ENCODE peak calls at places on chromosomes 5 and 9, in seven cellular contexts. L, K, W, C, M, G and N are unnamed samples.

GRCh38 chr9:70602364-70603019 is 188.0 kb upstream of the KLF9 start:
- DNase-seq in L (peak), W (peak), C (peak), G (peak), K (peak), M (peak), N (peak)

GRCh38 chr9:93657331-93658111 is 81.1 kb downstream of the PHF2 start:
- DNase-seq in G (no peak), L (no peak), M (no peak), K (no peak), C (peak), W (no peak), N (no peak)

GRCh38 chr9:38107811-38108304 is 38.8 kb upstream of the SHB start:
- DNase-seq in G (no peak), C (no peak), L (no peak), M (no peak), K (peak), W (no peak), N (no peak)

GRCh38 chr5:123089971-123090640 is 1.1 kb downstream of the PRDM6 start:
- DNase-seq in M (peak), C (no peak), G (no peak), L (peak), K (no peak), W (peak), N (no peak)

GRCh38 chr5:119022017-119022745 is 33.8 kb upstream of the DTWD2 start:
- DNase-seq in K (peak), W (peak), C (no peak), L (peak), G (peak), M (peak), N (peak)

GRCh38 chr9:137311171-137311970 is 9.3 kb upstream of the NRARP start:
- DNase-seq in M (peak), G (no peak), K (peak), L (peak), W (no peak), C (peak), N (peak)

GRCh38 chr5:60810438-60811085 is 33.5 kb downstream of the ELOVL7 start:
- DNase-seq in G (peak), M (peak), W (peak), K (peak), L (peak), C (no peak), N (peak)

GRCh38 chr5:174680901-174681565 is 43.3 kb upstream of the MSX2 start:
- DNase-seq in G (no peak), C (no peak), L (no peak), K (no peak), M (no peak), W (no peak), N (no peak)

GRCh38 chr9:74025402-74025894 is 471.7 kb upstream of the RORB start:
- DNase-seq in K (peak), G (peak), M (peak), L (peak), C (no peak), W (peak), N (peak)

GRCh38 chr5:143860211-143860610 is 48.2 kb downstream of the HMHB1 start:
- DNase-seq in M (no peak), L (no peak), G (no peak), W (no peak), C (no peak), K (no peak), N (no peak)

GRCh38 chr5:76363385-76364261 is 39.5 kb upstream of the IQGAP2 start:
- DNase-seq in L (no peak), C (peak), K (no peak), M (peak), G (no peak), W (no peak), N (peak)

GRCh38 chr5:56612353-56612752 is 203.0 kb upstream of the MAP3K1 start:
- DNase-seq in C (no peak), G (no peak), M (no peak), W (no peak), K (no peak), L (no peak), N (no peak)

GRCh38 chr5:95446009-95446408 is 54.8 kb downstream of the FAM81B start:
- DNase-seq in M (peak), K (peak), W (peak), G (peak), L (no peak), C (no peak), N (peak)

GRCh38 chr9:111484564-111484878 is 338 bp upstream of the ECPAS start:
- DNase-seq in C (no peak), K (no peak), W (no peak), G (no peak), L (no peak), M (no peak), N (no peak)

GRCh38 chr9:111481885-111482636 is 2.1 kb downstream of the ECPAS start:
- DNase-seq in L (peak), G (peak), M (peak), C (no peak), K (no peak), W (peak), N (peak)

GRCh38 chr9:111483419-111483861 is 743 bp downstream of the ECPAS start:
- DNase-seq in W (peak), C (no peak), G (peak), M (peak), K (no peak), L (no peak), N (no peak)

GRCh38 chr9:111482656-111483418 is 1.3 kb downstream of the ECPAS start:
- DNase-seq in C (peak), M (peak), K (peak), L (peak), W (peak), G (peak), N (peak)

DNA sequence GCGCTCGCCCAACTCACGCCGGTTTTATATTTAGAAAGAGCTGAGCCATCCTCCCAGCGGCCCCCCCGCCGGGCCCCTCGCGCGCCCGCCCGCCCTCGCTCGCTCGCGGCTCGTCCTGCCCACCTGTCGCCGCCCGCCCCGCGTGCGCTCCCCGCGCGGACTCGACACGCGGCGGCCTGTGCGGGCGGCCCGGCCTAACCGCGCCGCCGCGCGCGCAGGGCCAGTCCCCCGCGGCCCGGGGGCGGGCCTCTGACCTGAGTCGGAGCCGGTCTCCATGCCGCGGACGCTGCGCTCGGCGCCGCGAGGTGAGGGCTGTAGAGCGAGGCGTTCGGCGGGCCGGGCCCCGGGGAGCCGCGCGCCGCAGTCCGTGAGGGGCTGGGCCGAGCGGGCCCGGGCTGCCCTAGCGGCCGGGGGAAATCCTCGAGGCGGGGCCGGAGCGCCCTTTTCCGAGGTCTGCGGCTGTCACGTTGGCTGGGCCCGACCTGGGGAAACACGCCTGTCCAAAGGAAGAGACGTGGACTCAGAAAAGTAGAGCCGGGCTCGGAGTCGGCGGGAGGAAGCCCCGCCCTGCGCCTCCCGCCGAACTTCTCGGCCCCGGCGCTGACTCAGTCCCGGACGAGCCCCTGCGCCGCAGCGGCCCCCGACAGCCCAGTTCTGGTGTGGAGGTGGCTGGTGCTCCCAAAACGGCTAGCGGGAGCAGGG is at the start of gene ECPAS:
- DNase-seq in L (peak), W (peak), M (peak), G (peak), C (peak), K (peak), N (peak)
- TF ChIP-seq CTCF in L (no peak), W (no peak), M (no peak), G (no peak), C (no peak), K (no peak), N (no peak)

DNA sequence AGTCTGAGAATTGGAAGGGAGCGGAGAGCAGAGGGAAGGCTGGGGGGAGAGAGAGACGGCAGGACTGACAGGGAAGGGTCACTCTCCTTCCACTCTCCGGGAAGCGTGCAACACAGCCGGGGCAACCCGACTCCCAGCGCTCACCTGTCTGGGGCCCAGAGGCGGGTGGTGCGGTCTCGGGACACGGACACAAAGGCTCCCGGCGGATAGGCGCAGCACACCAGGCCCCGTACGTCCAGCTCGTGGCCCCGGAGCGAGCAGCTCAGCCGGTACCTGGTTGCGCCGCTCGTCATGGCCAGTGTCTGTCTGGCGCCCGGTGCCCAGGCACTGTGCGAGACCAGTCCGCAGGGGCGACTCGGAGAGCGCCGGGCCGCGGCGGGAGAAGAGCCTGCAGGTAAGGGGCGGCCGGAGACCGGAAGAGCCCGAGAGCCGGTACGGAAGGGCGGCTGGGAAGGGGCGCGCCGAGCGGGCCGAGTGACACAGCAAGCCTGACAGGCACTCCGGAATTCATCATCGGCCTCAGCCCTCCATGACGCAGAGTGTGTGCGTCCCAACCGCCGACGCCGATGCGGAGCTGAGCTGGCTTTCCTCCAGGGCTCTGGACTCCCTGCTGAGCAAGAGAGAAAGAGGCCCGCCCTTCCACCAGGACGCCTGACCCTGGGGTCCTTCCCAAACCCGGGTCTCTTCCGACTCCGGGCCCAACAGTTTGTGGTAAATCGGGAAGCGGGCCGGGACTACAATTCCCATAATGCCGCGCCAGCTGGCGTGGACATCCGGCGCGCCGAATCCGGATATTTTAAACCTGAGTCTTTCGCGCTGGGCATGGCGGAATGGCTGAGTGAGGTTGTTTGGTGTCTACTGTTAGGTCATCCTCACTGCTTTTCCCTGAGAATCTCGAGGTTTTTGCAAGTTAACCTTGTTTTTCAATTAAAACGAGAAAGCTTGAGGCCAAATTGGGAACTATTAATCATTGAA is at the start of gene PLAA:
- DNase-seq in K (peak), G (peak), C (peak), M (peak), L (peak), W (peak), N (peak)
- TF ChIP-seq CTCF in K (no peak), G (no peak), C (peak), M (peak), L (no peak), W (no peak), N (peak)

GRCh38 chr5:71663570-71663969 is 55.5 kb upstream of the CARTPT start:
- DNase-seq in K (no peak), L (no peak), W (no peak), G (no peak), C (no peak), M (no peak), N (no peak)
- TF ChIP-seq CTCF in K (no peak), L (no peak), W (no peak), G (no peak), C (no peak), M (no peak), N (no peak)

DNA sequence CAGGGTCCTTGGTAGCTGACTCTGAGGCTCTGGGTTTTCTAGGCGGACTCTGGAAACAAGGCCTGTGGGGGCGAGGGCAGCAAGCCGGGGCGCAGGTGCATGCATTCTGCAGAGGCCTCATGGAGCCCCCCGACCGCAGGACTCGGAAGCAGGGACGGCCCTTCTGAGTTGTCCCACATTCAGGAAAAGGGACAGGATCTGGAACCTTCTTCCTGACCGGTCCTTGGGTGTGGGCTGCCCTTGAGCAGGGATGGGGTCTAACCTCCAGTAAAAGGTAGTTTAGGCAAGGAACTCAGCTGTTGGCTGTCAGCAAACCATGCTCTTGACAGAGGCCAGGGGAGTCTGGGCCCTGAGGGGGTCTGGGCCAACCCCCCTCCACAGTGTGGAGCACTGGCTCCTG is 7.4 kb upstream of the COL5A1 start:
- DNase-seq in M (no peak), W (no peak), K (no peak), L (no peak), G (no peak), C (peak), N (no peak)
- TF ChIP-seq CTCF in M (no peak), W (no peak), K (no peak), L (no peak), G (no peak), C (no peak), N (no peak)

DNA sequence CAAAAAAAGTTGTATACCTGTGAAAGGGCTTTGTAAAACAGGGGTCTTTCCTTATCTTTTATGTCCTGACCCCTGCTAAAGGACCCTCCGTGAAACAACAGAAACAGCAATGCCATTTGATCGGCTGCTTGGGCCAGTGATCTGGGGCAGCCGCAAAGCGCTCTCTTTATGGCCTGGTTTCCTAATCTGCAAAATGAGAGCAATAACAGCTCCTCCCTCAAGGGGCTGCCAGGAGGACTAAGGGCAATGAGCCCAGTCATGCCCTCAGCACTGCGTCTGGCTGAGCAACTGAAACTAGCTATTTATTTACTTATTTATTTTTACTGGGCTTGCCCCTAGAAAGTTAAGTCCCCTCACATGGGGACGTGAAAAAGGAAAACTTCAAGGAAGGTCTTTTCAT is 18.3 kb downstream of the CMBL start:
- DNase-seq in K (no peak), M (no peak), G (no peak), L (no peak), C (peak), W (peak), N (no peak)
- TF ChIP-seq CTCF in K (no peak), M (no peak), G (no peak), L (no peak), C (no peak), W (no peak), N (no peak)

DNA sequence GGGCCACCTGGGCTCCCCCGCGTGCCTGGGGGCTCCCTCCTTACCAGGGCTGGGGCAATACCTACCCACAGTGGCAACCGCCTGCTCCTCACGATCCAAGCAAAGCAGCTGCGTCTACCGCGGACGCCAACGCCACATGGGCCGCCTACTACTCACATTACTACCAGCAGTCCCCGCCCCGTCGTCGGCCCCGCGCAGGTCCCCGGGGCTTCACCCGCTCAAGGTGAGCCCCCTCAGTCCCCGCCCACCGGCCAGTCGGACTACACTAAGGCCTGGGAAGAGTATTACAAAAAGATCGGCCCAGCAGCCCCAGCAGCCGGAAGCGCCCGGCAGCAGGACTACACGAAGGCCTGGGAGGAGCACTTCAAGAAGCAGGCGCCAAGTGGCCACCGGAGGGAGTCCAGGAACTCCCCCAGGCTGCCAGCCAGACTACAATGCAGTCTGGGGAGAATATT is 106.0 kb upstream of the MTAP start:
- DNase-seq in K (no peak), W (no peak), L (peak), G (peak), C (no peak), M (no peak), N (no peak)
- TF ChIP-seq CTCF in K (no peak), W (no peak), L (no peak), G (no peak), C (no peak), M (no peak), N (peak)

DNA sequence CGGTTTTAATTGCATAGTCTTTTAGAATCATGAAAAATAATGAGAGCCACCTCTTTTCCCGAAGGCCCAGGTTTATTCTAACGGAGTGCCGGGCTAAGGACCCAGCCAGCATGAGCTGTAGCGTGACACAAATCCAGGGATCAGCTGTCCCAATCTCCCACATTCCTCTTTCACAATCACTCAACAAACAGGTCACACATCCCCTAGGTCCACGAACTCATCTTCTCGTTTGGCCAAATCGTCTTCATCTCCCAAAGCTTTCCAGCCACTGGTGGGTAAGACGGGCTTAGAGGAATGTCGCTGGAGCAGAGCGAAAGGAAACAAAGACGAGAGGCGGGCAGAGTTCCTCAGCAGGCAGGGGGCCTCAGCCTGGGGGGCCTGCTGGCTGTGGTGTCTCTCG is 55.5 kb upstream of the GOLPH3 start:
- DNase-seq in G (no peak), M (no peak), W (no peak), L (no peak), K (no peak), C (peak), N (no peak)
- TF ChIP-seq CTCF in G (no peak), M (no peak), W (no peak), L (no peak), K (no peak), C (no peak), N (no peak)

GRCh38 chr5:74766348-74766886 is 500 bp downstream of the GFM2 start:
- DNase-seq in M (peak), L (peak), G (peak), K (peak), C (no peak), W (no peak), N (peak)
- TF ChIP-seq CTCF in M (peak), L (peak), G (peak), K (peak), C (peak), W (no peak), N (peak)

DNA sequence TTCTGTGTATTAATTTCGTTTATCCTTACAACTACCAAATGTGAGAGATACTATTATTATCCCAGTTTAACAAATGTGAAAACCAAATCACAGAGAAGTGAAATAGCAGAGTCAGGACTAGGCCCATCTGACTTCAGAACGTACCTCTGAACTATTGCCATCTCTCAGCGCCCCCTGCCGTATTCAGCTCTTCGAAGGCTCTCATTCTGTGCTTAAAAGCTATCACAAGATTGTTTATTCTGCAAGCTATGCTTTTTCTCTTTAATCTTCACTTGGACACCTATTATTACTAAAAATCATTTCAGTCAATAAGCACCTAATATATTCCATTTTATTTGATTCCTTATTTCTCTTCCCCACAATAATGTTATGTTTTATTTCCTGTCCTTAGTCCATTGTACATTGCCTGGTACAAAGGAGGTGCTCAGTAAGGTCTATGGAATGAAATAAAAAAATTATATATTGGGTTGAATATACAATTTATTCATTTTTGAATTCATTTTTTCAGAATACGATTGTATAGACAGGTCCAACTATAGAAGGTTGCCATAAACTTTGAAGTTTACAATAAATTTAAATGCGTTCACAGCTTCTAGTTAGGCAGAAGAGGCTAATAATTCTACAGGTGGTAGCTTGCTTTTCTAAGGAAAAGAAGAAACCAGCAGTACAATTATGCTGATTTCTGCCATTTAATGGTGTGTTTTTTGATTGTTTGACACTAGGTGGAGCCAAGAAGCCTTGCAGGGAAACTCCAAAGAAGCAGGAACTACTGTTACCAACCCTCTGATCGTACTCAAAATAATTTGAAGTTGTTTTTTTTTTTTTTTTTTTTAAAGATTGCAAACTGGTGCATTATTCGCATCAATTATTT is 202.2 kb upstream of the DMRTA1 start:
- DNase-seq in G (peak), K (peak), M (peak), W (peak), L (peak), C (no peak), N (peak)
- TF ChIP-seq CTCF in G (peak), K (peak), M (peak), W (peak), L (peak), C (peak), N (peak)

DNA sequence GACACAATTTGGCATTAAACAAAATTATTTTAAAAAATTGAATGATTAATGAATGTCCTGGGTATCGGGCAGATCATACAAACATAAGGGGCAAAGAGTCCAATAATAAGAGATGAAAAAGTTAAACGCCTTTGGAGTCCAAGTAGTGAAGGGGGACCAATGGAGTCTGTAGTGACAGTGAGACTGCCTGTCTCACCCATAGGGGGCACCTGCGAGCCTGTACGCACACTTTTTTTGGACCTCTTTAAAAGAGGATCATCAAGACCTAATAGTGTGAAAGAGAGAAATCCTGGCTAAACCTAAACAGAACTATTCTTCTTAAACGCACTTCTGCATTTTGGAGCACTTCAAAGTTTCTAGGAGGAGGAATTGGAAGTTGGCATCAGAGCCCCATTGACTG is 636.0 kb upstream of the KLF4 start:
- DNase-seq in W (no peak), L (no peak), K (no peak), G (no peak), M (no peak), C (no peak), N (no peak)
- TF ChIP-seq CTCF in W (peak), L (no peak), K (no peak), G (peak), M (no peak), C (peak), N (peak)